ENCODE peak calls at places on chromosomes 2 and 18, in ten cellular contexts. V is HFF-Myc, H is A549, C is Peyer's patch, G is stomach, M is colonic mucosa, Z is body of pancreas, S is AG04449, F is WTC11, L is tibial artery. Y is an unnamed sample.

GRCh38 chr2:188978291-188979081 is 4.3 kb downstream of the COL3A1 start:
- DNase-seq in V (no peak), H (no peak), C (no peak), G (no peak), M (no peak), Z (peak), S (no peak), F (no peak), L (no peak), Y (no peak)

GRCh38 chr2:212005077-212005671 is 533.4 kb downstream of the ERBB4 start:
- DNase-seq in V (no peak), H (peak), C (no peak), G (peak), M (peak), Z (no peak), S (no peak), F (peak), L (no peak), Y (peak)

GRCh38 chr2:195406886-195407603 is 250.0 kb upstream of the SLC39A10 start:
- DNase-seq in V (no peak), H (no peak), C (no peak), G (no peak), M (no peak), Z (no peak), S (no peak), F (no peak), L (no peak), Y (no peak)

GRCh38 chr18:24656571-24656971 is 196.1 kb downstream of the HRH4 start:
- DNase-seq in V (no peak), H (no peak), C (no peak), G (no peak), M (no peak), Z (no peak), S (no peak), F (no peak), L (no peak), Y (no peak)

GRCh38 chr18:22228930-22229329 is 59.5 kb downstream of the GATA6 start:
- DNase-seq in V (no peak), H (no peak), C (no peak), G (no peak), M (no peak), Z (no peak), S (no peak), F (no peak), L (no peak), Y (no peak)

GRCh38 chr2:226725096-226725495 is 74.5 kb downstream of the IRS1 start:
- DNase-seq in V (no peak), H (no peak), C (no peak), G (no peak), M (no peak), Z (no peak), S (no peak), F (no peak), L (no peak), Y (no peak)

GRCh38 chr2:238968616-238969394 is 120.9 kb downstream of the TWIST2 start:
- DNase-seq in V (no peak), H (no peak), C (peak), G (no peak), M (peak), Z (no peak), S (no peak), F (no peak), L (peak), Y (no peak)

GRCh38 chr2:101361519-101361918 is 25.8 kb downstream of the CREG2 start:
- DNase-seq in V (no peak), H (no peak), C (no peak), G (no peak), M (no peak), Z (no peak), S (no peak), F (no peak), L (no peak), Y (no peak)

GRCh38 chr2:38277245-38278119 is 99.6 kb downstream of the ATL2 start:
- DNase-seq in V (no peak), H (no peak), C (no peak), G (no peak), M (no peak), Z (no peak), S (no peak), F (peak), L (no peak), Y (no peak)

GRCh38 chr2:210224660-210225460 is at the start of gene ACADL:
- DNase-seq in V (no peak), H (peak), C (peak), G (peak), M (peak), Z (peak), S (no peak), F (peak), L (peak), Y (peak)

GRCh38 chr2:11802782-11803191 is 56.4 kb downstream of the LPIN1 start:
- DNase-seq in V (no peak), H (no peak), C (no peak), G (no peak), M (no peak), Z (no peak), S (no peak), F (no peak), L (no peak), Y (no peak)

GRCh38 chr2:134206573-134206972 is 47.3 kb upstream of the MGAT5 start:
- DNase-seq in V (no peak), H (no peak), C (no peak), G (peak), M (no peak), Z (peak), S (no peak), F (no peak), L (peak), Y (no peak)

GRCh38 chr18:61743775-61744531 is 148.9 kb downstream of the RNF152 start:
- DNase-seq in V (no peak), H (no peak), C (no peak), G (no peak), M (no peak), Z (peak), S (peak), F (no peak), L (peak), Y (no peak)

GRCh38 chr2:16192416-16193216 is 252.3 kb downstream of the MYCN start:
- DNase-seq in V (no peak), H (no peak), C (no peak), G (no peak), M (no peak), Z (no peak), S (no peak), F (no peak), L (no peak), Y (no peak)

GRCh38 chr2:45190481-45190880 is 181.2 kb upstream of the SIX2 start:
- DNase-seq in V (no peak), H (no peak), C (no peak), G (no peak), M (no peak), Z (no peak), S (no peak), F (no peak), L (no peak), Y (no peak)

GRCh38 chr2:2014251-2014761 is 270.0 kb upstream of the PXDN start:
- DNase-seq in V (no peak), H (no peak), C (no peak), G (no peak), M (no peak), Z (no peak), S (no peak), F (no peak), L (peak), Y (no peak)

GRCh38 chr2:1081411-1082225 is 131.0 kb downstream of the SNTG2 start:
- DNase-seq in V (no peak), H (no peak), C (no peak), G (peak), M (peak), Z (peak), S (no peak), F (no peak), L (no peak), Y (no peak)

GRCh38 chr2:223054193-223054781 is 2.3 kb downstream of the KCNE4 start:
- DNase-seq in V (no peak), H (no peak), C (no peak), G (no peak), M (peak), Z (peak), S (peak), F (no peak), L (peak), Y (no peak)

GRCh38 chr2:12959935-12960334 is 243.2 kb downstream of the TRIB2 start:
- DNase-seq in V (no peak), H (no peak), C (no peak), G (no peak), M (no peak), Z (no peak), S (no peak), F (no peak), L (no peak), Y (no peak)

GRCh38 chr2:191657977-191658376 is 20.0 kb upstream of the NABP1 start:
- DNase-seq in V (no peak), H (no peak), C (no peak), G (no peak), M (no peak), Z (no peak), S (no peak), F (no peak), L (no peak), Y (no peak)

GRCh38 chr2:109367679-109368078 is 238.7 kb downstream of the SH3RF3 start:
- DNase-seq in V (no peak), H (no peak), C (no peak), G (no peak), M (no peak), Z (no peak), S (no peak), F (no peak), L (no peak), Y (no peak)

GRCh38 chr18:47404845-47405244 is 153.4 kb upstream of the SKOR2 start:
- DNase-seq in V (no peak), H (no peak), C (no peak), G (no peak), M (no peak), Z (no peak), S (no peak), F (no peak), L (no peak), Y (no peak)

GRCh38 chr18:79608535-79608934 is 71.1 kb upstream of the CTDP1 start:
- DNase-seq in V (no peak), H (no peak), C (peak), G (no peak), M (no peak), Z (no peak), S (no peak), F (no peak), L (peak), Y (no peak)

GRCh38 chr2:8086342-8086741 is 595.5 kb upstream of the ID2 start:
- DNase-seq in V (no peak), H (no peak), C (no peak), G (no peak), M (no peak), Z (no peak), S (no peak), F (no peak), L (no peak), Y (no peak)

GRCh38 chr2:234649951-234650350 is 153.1 kb upstream of the ARL4C start:
- DNase-seq in V (no peak), H (no peak), C (no peak), G (no peak), M (no peak), Z (no peak), S (no peak), F (no peak), L (no peak), Y (no peak)

GRCh38 chr2:204046145-204046544 is 109.6 kb downstream of the ICOS start:
- DNase-seq in V (no peak), H (no peak), C (no peak), G (no peak), M (no peak), Z (no peak), S (no peak), F (no peak), L (no peak), Y (no peak)

GRCh38 chr2:152694161-152694661 is 23.1 kb downstream of the PRPF40A start:
- DNase-seq in V (no peak), H (peak), C (no peak), G (no peak), M (no peak), Z (no peak), S (no peak), F (no peak), L (no peak), Y (no peak)

GRCh38 chr2:105610444-105611327 is 134.0 kb upstream of the NCK2 start:
- DNase-seq in V (no peak), H (no peak), C (no peak), G (no peak), M (no peak), Z (no peak), S (no peak), F (no peak), L (no peak), Y (peak)

GRCh38 chr2:161710131-161710915 is 86.1 kb downstream of the SLC4A10 start:
- DNase-seq in V (no peak), H (no peak), C (no peak), G (no peak), M (no peak), Z (no peak), S (no peak), F (no peak), L (no peak), Y (no peak)

GRCh38 chr18:8601277-8602032 is 7.8 kb upstream of the RAB12 start:
- DNase-seq in V (no peak), H (no peak), C (no peak), G (no peak), M (no peak), Z (no peak), S (no peak), F (no peak), L (no peak), Y (no peak)

GRCh38 chr18:54150226-54150625 is 74.2 kb downstream of the MBD2 start:
- DNase-seq in V (no peak), H (no peak), C (no peak), G (no peak), M (no peak), Z (no peak), S (no peak), F (peak), L (no peak), Y (no peak)

GRCh38 chr2:101359436-101359835 is 27.9 kb downstream of the CREG2 start:
- DNase-seq in V (no peak), H (no peak), C (no peak), G (no peak), M (no peak), Z (no peak), S (no peak), F (no peak), L (no peak), Y (no peak)

GRCh38 chr18:56785006-56785405 is 133.8 kb downstream of the WDR7 start:
- DNase-seq in V (no peak), H (no peak), C (no peak), G (no peak), M (no peak), Z (no peak), S (no peak), F (no peak), L (no peak), Y (no peak)

GRCh38 chr18:56789004-56789888 is 138.1 kb downstream of the WDR7 start:
- DNase-seq in V (no peak), H (peak), C (no peak), G (no peak), M (peak), Z (peak), S (no peak), F (peak), L (no peak), Y (no peak)

GRCh38 chr18:56795381-56795780 is 144.2 kb downstream of the WDR7 start:
- DNase-seq in V (peak), H (no peak), C (no peak), G (no peak), M (no peak), Z (no peak), S (no peak), F (no peak), L (no peak), Y (no peak)

GRCh38 chr18:56787392-56787791 is 136.2 kb downstream of the WDR7 start:
- DNase-seq in V (no peak), H (no peak), C (no peak), G (no peak), M (no peak), Z (no peak), S (no peak), F (no peak), L (no peak), Y (no peak)

GRCh38 chr18:56789889-56790180 is 138.7 kb downstream of the WDR7 start:
- DNase-seq in V (no peak), H (no peak), C (no peak), G (no peak), M (no peak), Z (no peak), S (no peak), F (no peak), L (no peak), Y (no peak)
- TF ChIP-seq CTCF in V (no peak), H (no peak), C (no peak), G (no peak), M (no peak), Z (no peak), S (no peak), F (peak), L (no peak), Y (no peak)

GRCh38 chr2:6968319-6969100 is 51.3 kb downstream of the RNF144A start:
- DNase-seq in V (no peak), H (no peak), C (no peak), G (no peak), M (no peak), Z (no peak), S (no peak), F (no peak), L (no peak), Y (no peak)
- TF ChIP-seq CTCF in V (peak), H (no peak), C (peak), G (no peak), M (no peak), Z (no peak), S (no peak), F (no peak), L (no peak), Y (no peak)

GRCh38 chr18:2466978-2467377 is 104.3 kb downstream of the METTL4 start:
- DNase-seq in V (no peak), H (no peak), C (no peak), G (no peak), M (no peak), Z (no peak), S (no peak), F (no peak), L (no peak), Y (no peak)
- TF ChIP-seq CTCF in V (no peak), H (peak), C (no peak), G (no peak), M (no peak), Z (no peak), S (no peak), F (no peak), L (no peak), Y (no peak)

DNA sequence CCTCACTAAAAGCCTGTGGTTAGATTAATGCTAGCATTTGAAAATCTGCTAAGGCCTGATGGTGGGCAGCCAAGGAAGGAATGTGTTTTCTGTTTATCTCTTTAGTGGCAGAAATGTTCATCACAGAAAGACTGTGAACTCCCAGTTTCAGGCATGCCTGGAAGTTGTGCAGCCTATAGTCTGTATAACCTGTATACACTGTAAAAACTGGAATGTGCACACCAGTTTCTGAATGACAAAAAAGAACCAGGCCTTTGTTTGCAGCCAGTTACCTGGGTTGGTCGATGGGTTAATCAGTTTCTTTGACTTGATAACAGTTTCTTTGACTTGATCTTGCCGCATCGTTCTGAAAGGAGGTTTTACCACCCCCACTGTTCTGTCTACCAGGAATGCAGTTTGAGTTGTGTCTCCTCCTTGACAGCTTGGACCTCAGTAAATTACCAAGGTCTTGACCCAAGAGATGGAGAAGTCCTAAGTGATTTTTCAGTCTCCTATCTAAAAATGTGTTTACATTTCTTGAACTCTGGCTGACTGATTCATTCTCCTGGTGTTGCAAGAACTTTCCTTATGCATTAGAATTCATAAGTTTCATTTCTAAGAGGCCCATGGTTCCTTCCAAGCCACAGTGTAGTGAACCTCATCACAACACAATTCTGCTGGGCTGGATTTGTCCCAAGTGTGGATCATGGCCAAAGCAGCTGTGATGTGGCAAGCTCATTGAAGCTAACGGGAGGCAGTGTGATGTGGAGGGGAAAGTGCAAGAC is 62.2 kb downstream of the KIAA2012 start:
- DNase-seq in V (peak), H (no peak), C (no peak), G (peak), M (peak), Z (peak), S (peak), F (no peak), L (peak), Y (no peak)
- TF ChIP-seq CTCF in V (no peak), H (no peak), C (peak), G (no peak), M (no peak), Z (no peak), S (no peak), F (no peak), L (no peak), Y (no peak)

DNA sequence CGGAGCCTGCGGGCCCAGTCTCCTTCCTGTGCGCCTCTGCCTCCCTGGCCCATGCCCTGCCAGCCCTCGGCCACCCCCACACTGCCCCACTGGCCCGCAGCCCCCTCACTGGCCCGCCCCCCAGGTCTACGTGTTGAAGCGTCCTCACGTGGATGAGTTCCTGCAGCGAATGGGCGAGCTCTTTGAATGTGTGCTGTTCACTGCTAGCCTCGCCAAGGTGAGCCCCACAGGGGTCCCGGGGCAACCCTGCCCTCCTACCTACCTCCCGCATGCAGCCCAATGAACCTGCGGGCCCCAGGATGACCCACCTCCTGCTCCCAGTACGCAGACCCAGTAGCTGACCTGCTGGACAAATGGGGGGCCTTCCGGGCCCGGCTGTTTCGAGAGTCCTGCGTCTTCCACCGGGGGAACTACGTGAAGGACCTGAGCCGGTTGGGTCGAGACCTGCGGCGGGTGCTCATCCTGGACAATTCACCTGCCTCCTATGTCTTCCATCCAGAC is 3.3 kb downstream of the CTDSP1 start:
- DNase-seq in V (no peak), H (no peak), C (no peak), G (no peak), M (no peak), Z (no peak), S (no peak), F (no peak), L (no peak), Y (no peak)
- TF ChIP-seq CTCF in V (no peak), H (no peak), C (no peak), G (no peak), M (no peak), Z (no peak), S (no peak), F (no peak), L (no peak), Y (no peak)

GRCh38 chr2:34570266-34570872 is 971.3 kb upstream of the FAM98A start:
- DNase-seq in V (no peak), H (no peak), C (no peak), G (peak), M (no peak), Z (peak), S (no peak), F (peak), L (no peak), Y (peak)
- TF ChIP-seq CTCF in V (no peak), H (peak), C (peak), G (peak), M (peak), Z (peak), S (no peak), F (no peak), L (no peak), Y (peak)

Y was measured in neural crest cell.